ENCODE peak calls at places on chromosomes 1 and 21, in four cellular contexts. One of them, this sample, is unnamed.

GRCh38 chr1:112431038-112431437 is 35.0 kb downstream of the CTTNBP2NL start:
- DNase-seq in fibroblast of pulmonary artery: no peak
- DNase-seq in AG04449: no peak
- DNase-seq in endodermal cell: no peak
- DNase-seq in this sample: no peak

GRCh38 chr1:114390960-114391359 is 120.0 kb downstream of the TRIM33 start:
- DNase-seq in endodermal cell: no peak
- DNase-seq in AG04449: no peak
- DNase-seq in fibroblast of pulmonary artery: no peak
- DNase-seq in this sample: no peak

GRCh38 chr21:38477241-38477640 is 21.0 kb downstream of the ERG start:
- DNase-seq in AG04449: no peak
- DNase-seq in fibroblast of pulmonary artery: no peak
- DNase-seq in endodermal cell: no peak
- DNase-seq in this sample: no peak

GRCh38 chr1:109913360-109913879 is 2.8 kb downstream of the CSF1 start:
- DNase-seq in AG04449: no peak
- DNase-seq in endodermal cell: no peak
- DNase-seq in fibroblast of pulmonary artery: no peak
- DNase-seq in this sample: no peak

GRCh38 chr21:32368386-32368785 is 24.4 kb downstream of the URB1 start:
- DNase-seq in fibroblast of pulmonary artery: no peak
- DNase-seq in AG04449: no peak
- DNase-seq in endodermal cell: no peak
- DNase-seq in this sample: no peak

GRCh38 chr21:41878831-41879189 is 334 bp downstream of the PRDM15 start:
- DNase-seq in endodermal cell: peak
- DNase-seq in fibroblast of pulmonary artery: peak
- DNase-seq in AG04449: peak
- DNase-seq in this sample: peak

GRCh38 chr1:61330018-61330417 is 247.7 kb downstream of the NFIA start:
- DNase-seq in AG04449: no peak
- DNase-seq in fibroblast of pulmonary artery: no peak
- DNase-seq in endodermal cell: no peak
- DNase-seq in this sample: no peak

GRCh38 chr21:26835027-26835713 is 10.0 kb downstream of the ADAMTS1 start:
- DNase-seq in endodermal cell: no peak
- DNase-seq in AG04449: peak
- DNase-seq in fibroblast of pulmonary artery: peak
- DNase-seq in this sample: peak

GRCh38 chr1:14404847-14405246 is 193.6 kb upstream of the KAZN start:
- DNase-seq in fibroblast of pulmonary artery: no peak
- DNase-seq in AG04449: no peak
- DNase-seq in endodermal cell: no peak
- DNase-seq in this sample: no peak

GRCh38 chr1:45498279-45498678 is 1.6 kb downstream of the CCDC163 start:
- DNase-seq in fibroblast of pulmonary artery: no peak
- DNase-seq in endodermal cell: no peak
- DNase-seq in AG04449: no peak
- DNase-seq in this sample: no peak

GRCh38 chr1:148388260-148389026 is 94.7 kb downstream of the PPIAL4G start:
- DNase-seq in AG04449: peak
- DNase-seq in endodermal cell: peak
- DNase-seq in fibroblast of pulmonary artery: peak
- DNase-seq in this sample: peak

GRCh38 chr1:243732627-243733026 is 117.4 kb downstream of the AKT3 start:
- DNase-seq in AG04449: no peak
- DNase-seq in fibroblast of pulmonary artery: no peak
- DNase-seq in endodermal cell: peak
- DNase-seq in this sample: no peak

GRCh38 chr1:59061876-59062275 is 235.0 kb upstream of the FGGY start:
- DNase-seq in endodermal cell: no peak
- DNase-seq in AG04449: peak
- DNase-seq in fibroblast of pulmonary artery: peak
- DNase-seq in this sample: peak

GRCh38 chr1:247493106-247493505 is 35.2 kb upstream of the OR2B11 start:
- DNase-seq in fibroblast of pulmonary artery: no peak
- DNase-seq in AG04449: no peak
- DNase-seq in endodermal cell: no peak
- DNase-seq in this sample: no peak

GRCh38 chr21:15823486-15824150 is 93.8 kb downstream of the USP25 start:
- DNase-seq in endodermal cell: no peak
- DNase-seq in fibroblast of pulmonary artery: no peak
- DNase-seq in AG04449: no peak
- DNase-seq in this sample: no peak

GRCh38 chr1:175422122-175422521 is 229.5 kb upstream of the KIAA0040 start:
- DNase-seq in AG04449: no peak
- DNase-seq in endodermal cell: no peak
- DNase-seq in fibroblast of pulmonary artery: no peak
- DNase-seq in this sample: no peak

GRCh38 chr1:70504821-70505193 is 93.7 kb downstream of the CTH start:
- DNase-seq in AG04449: peak
- DNase-seq in endodermal cell: no peak
- DNase-seq in fibroblast of pulmonary artery: peak
- DNase-seq in this sample: peak

GRCh38 chr1:27416387-27417111 is 24.1 kb downstream of the GPR3 start:
- DNase-seq in AG04449: no peak
- DNase-seq in endodermal cell: peak
- DNase-seq in fibroblast of pulmonary artery: peak
- DNase-seq in this sample: peak

GRCh38 chr1:20875198-20875973 is 88.3 kb upstream of the HP1BP3 start:
- DNase-seq in fibroblast of pulmonary artery: no peak
- DNase-seq in endodermal cell: no peak
- DNase-seq in AG04449: no peak
- DNase-seq in this sample: no peak

GRCh38 chr21:14523234-14523633 is 22.9 kb downstream of the SAMSN1 start:
- DNase-seq in fibroblast of pulmonary artery: no peak
- DNase-seq in AG04449: no peak
- DNase-seq in endodermal cell: no peak
- DNase-seq in this sample: peak

GRCh38 chr21:20023199-20023598 is 975.0 kb upstream of the NCAM2 start:
- DNase-seq in fibroblast of pulmonary artery: no peak
- DNase-seq in endodermal cell: no peak
- DNase-seq in AG04449: no peak
- DNase-seq in this sample: no peak

GRCh38 chr21:45105906-45106485 is 31.6 kb downstream of the ADARB1 start:
- DNase-seq in endodermal cell: no peak
- DNase-seq in fibroblast of pulmonary artery: no peak
- DNase-seq in AG04449: no peak
- DNase-seq in this sample: no peak

GRCh38 chr1:3681231-3681897 is 29.0 kb downstream of the TP73 start:
- DNase-seq in fibroblast of pulmonary artery: no peak
- DNase-seq in endodermal cell: no peak
- DNase-seq in AG04449: no peak
- DNase-seq in this sample: no peak

GRCh38 chr1:70627910-70628309 is 216.8 kb downstream of the CTH start:
- DNase-seq in AG04449: no peak
- DNase-seq in fibroblast of pulmonary artery: no peak
- DNase-seq in endodermal cell: no peak
- DNase-seq in this sample: peak

GRCh38 chr1:34650090-34650489 is 104.8 kb upstream of the GJB5 start:
- DNase-seq in fibroblast of pulmonary artery: no peak
- DNase-seq in endodermal cell: no peak
- DNase-seq in AG04449: no peak
- DNase-seq in this sample: no peak

GRCh38 chr1:172456344-172456769 is 12.5 kb upstream of the PIGC start:
- DNase-seq in fibroblast of pulmonary artery: no peak
- DNase-seq in endodermal cell: no peak
- DNase-seq in AG04449: no peak
- DNase-seq in this sample: no peak

GRCh38 chr1:84271452-84272273 is 29.8 kb upstream of the SAMD13 start:
- DNase-seq in AG04449: no peak
- DNase-seq in endodermal cell: no peak
- DNase-seq in fibroblast of pulmonary artery: peak
- DNase-seq in this sample: peak

GRCh38 chr1:21024918-21025317 is 151.8 kb downstream of the EIF4G3 start:
- DNase-seq in endodermal cell: no peak
- DNase-seq in fibroblast of pulmonary artery: no peak
- DNase-seq in AG04449: no peak
- DNase-seq in this sample: no peak

GRCh38 chr1:179178965-179179364 is 50.5 kb downstream of the ABL2 start:
- DNase-seq in fibroblast of pulmonary artery: peak
- DNase-seq in endodermal cell: no peak
- DNase-seq in AG04449: no peak
- DNase-seq in this sample: peak

GRCh38 chr1:167737169-167737568 is 15.4 kb downstream of the MPZL1 start:
- DNase-seq in endodermal cell: no peak
- DNase-seq in AG04449: no peak
- DNase-seq in fibroblast of pulmonary artery: no peak
- DNase-seq in this sample: no peak

GRCh38 chr1:237181731-237182317 is 139.8 kb downstream of the RYR2 start:
- DNase-seq in fibroblast of pulmonary artery: no peak
- DNase-seq in endodermal cell: no peak
- DNase-seq in AG04449: no peak
- DNase-seq in this sample: peak

GRCh38 chr1:7589774-7590425 is 181.2 kb upstream of the VAMP3 start:
- DNase-seq in fibroblast of pulmonary artery: no peak
- DNase-seq in endodermal cell: no peak
- DNase-seq in AG04449: no peak
- DNase-seq in this sample: no peak

GRCh38 chr1:195082183-195082582 is 1526.1 kb downstream of the KCNT2 start:
- DNase-seq in fibroblast of pulmonary artery: peak
- DNase-seq in endodermal cell: no peak
- DNase-seq in AG04449: no peak
- DNase-seq in this sample: no peak

GRCh38 chr1:177302365-177303044 is 131.7 kb downstream of the BRINP2 start:
- DNase-seq in fibroblast of pulmonary artery: no peak
- DNase-seq in AG04449: no peak
- DNase-seq in endodermal cell: peak
- DNase-seq in this sample: no peak

GRCh38 chr1:29519733-29520132 is 283.4 kb downstream of the PTPRU start:
- DNase-seq in endodermal cell: no peak
- DNase-seq in AG04449: no peak
- DNase-seq in fibroblast of pulmonary artery: no peak
- DNase-seq in this sample: no peak

GRCh38 chr1:167248707-167249642 is 28.3 kb downstream of the POU2F1 start:
- DNase-seq in fibroblast of pulmonary artery: no peak
- DNase-seq in AG04449: no peak
- DNase-seq in endodermal cell: no peak
- DNase-seq in this sample: no peak

GRCh38 chr1:216723274-216723780 is at the start of gene ESRRG:
- DNase-seq in fibroblast of pulmonary artery: no peak
- DNase-seq in AG04449: no peak
- DNase-seq in endodermal cell: peak
- DNase-seq in this sample: no peak
- H3K4me3 ChIP-seq in fibroblast of pulmonary artery: peak
- H3K4me3 ChIP-seq in AG04449: no peak
- H3K4me3 ChIP-seq in endodermal cell: peak
- H3K4me3 ChIP-seq in this sample: no peak

GRCh38 chr1:153728305-153729066 is 636 bp downstream of the INTS3 start:
- DNase-seq in AG04449: no peak
- DNase-seq in endodermal cell: peak
- DNase-seq in fibroblast of pulmonary artery: peak
- DNase-seq in this sample: peak

GRCh38 chr1:153723687-153724086 is 4.2 kb upstream of the INTS3 start:
- DNase-seq in endodermal cell: no peak
- DNase-seq in AG04449: no peak
- DNase-seq in fibroblast of pulmonary artery: no peak
- DNase-seq in this sample: no peak

GRCh38 chr1:153730468-153730988 is 2.7 kb downstream of the INTS3 start:
- DNase-seq in endodermal cell: no peak
- DNase-seq in fibroblast of pulmonary artery: no peak
- DNase-seq in AG04449: no peak
- DNase-seq in this sample: no peak

GRCh38 chr1:153727463-153728304 is at the start of gene INTS3:
- DNase-seq in AG04449: peak
- DNase-seq in endodermal cell: peak
- DNase-seq in fibroblast of pulmonary artery: peak
- DNase-seq in this sample: peak
- TF ChIP-seq CTCF in AG04449: no peak
- TF ChIP-seq CTCF in endodermal cell: peak
- TF ChIP-seq CTCF in fibroblast of pulmonary artery: no peak
- TF ChIP-seq CTCF in this sample: no peak

DNA sequence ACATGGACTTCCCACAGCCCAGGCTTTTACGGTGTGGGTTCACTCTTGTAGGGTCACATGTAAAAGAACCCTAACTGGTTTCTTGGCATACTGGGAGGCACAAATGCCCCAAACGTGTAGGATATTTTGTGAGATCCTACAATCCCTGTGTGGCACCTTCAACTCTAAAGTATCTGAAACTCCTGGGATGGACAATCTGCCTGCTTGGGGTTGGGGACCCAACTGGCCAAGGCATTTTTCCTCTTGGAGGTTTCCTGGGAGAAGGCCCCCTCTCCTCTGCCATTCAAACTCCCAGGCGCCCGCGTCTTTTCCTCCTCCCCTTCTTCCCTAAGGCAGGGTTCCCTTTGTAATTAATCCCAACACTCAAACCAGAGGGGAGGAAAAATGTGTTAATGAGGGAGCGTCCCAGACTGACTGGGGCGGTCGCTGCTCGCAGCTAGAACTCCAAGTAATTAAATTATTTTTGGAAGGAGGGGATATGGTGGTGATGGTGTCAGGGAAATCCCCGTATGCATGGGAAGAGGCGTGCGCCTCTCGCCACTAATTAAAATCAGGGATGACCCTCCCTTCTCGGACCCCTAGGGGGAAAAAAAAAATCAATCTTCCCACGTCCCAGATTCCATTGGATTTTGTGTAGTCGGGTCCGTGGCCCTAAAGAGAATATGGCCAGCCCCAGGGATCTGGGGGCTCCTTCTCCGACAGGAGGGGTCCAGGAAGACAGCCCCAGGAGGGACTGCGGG is 650 bp upstream of the VANGL2 start:
- DNase-seq in endodermal cell: peak
- DNase-seq in fibroblast of pulmonary artery: no peak
- DNase-seq in AG04449: no peak
- DNase-seq in this sample: no peak
- H3K4me3 ChIP-seq in endodermal cell: peak
- H3K4me3 ChIP-seq in fibroblast of pulmonary artery: peak
- H3K4me3 ChIP-seq in AG04449: peak
- H3K4me3 ChIP-seq in this sample: no peak

DNA sequence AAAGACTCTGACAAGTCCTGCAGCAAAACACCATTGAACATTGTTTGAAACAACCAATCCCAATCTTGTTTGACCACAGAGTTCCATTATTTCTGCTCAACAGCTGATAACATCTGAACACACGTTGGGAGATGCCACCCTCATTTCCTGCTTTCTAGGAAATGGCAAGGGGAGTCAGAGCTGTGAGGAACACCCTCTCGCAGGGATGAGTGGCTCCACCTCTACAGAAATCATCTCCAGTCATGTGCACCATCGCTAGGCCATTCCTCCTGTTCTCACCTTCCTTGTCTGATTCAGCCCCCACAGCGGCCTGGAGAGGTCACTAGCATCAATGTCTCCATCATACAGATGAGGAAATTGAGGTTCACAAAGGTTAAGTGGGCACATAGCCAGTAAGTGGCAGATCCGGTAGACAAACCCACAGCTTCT is 22.4 kb upstream of the RUNX3 start:
- DNase-seq in AG04449: no peak
- DNase-seq in endodermal cell: no peak
- DNase-seq in fibroblast of pulmonary artery: no peak
- DNase-seq in this sample: no peak
- TF ChIP-seq CTCF in AG04449: no peak
- TF ChIP-seq CTCF in endodermal cell: no peak
- TF ChIP-seq CTCF in fibroblast of pulmonary artery: no peak
- TF ChIP-seq CTCF in this sample: no peak

GRCh38 chr1:218711021-218711420 is 365.9 kb downstream of the TGFB2 start:
- DNase-seq in endodermal cell: no peak
- DNase-seq in fibroblast of pulmonary artery: peak
- DNase-seq in AG04449: no peak
- DNase-seq in this sample: no peak
- H3K4me3 ChIP-seq in endodermal cell: no peak
- H3K4me3 ChIP-seq in fibroblast of pulmonary artery: no peak
- H3K4me3 ChIP-seq in AG04449: no peak
- H3K4me3 ChIP-seq in this sample: no peak

GRCh38 chr1:242440757-242441156 is 83.7 kb downstream of the PLD5 start:
- DNase-seq in AG04449: no peak
- DNase-seq in endodermal cell: no peak
- DNase-seq in fibroblast of pulmonary artery: no peak
- DNase-seq in this sample: no peak
- TF ChIP-seq CTCF in AG04449: no peak
- TF ChIP-seq CTCF in endodermal cell: no peak
- TF ChIP-seq CTCF in fibroblast of pulmonary artery: no peak
- TF ChIP-seq CTCF in this sample: no peak

This sample was measured in fibroblast of mammary gland.